ENCODE peak calls at places on chromosomes 5 and 9, in eight cellular contexts. H is psoas muscle, A is aorta, Z is upper lobe of right lung, E is lower lobe of right lung, G is right lobe of liver, D is HepG2, F is GM12878. T is an unnamed sample.

GRCh38 chr5:110346893-110347358 is 379.5 kb downstream of the TMEM232 start:
- ATAC-seq in G (peak; percentile 91), Z (no peak), F (no peak), H (no peak), A (no peak), E (no peak), D (peak; percentile 91), T (no peak)

GRCh38 chr5:109863752-109864151 is 174.0 kb downstream of the MAN2A1 start:
- ATAC-seq in D (no peak), H (no peak), E (no peak), F (no peak), A (no peak), G (no peak), Z (no peak), T (no peak)

GRCh38 chr5:78716221-78716620 is 67.6 kb upstream of the LHFPL2 start:
- ATAC-seq in A (no peak), E (no peak), G (no peak), F (no peak), Z (no peak), H (no peak), D (no peak), T (no peak)

GRCh38 chr9:17783227-17783626 is 204.4 kb downstream of the SH3GL2 start:
- ATAC-seq in G (no peak), H (no peak), Z (no peak), A (peak; percentile 48), E (no peak), D (no peak), F (no peak), T (no peak)

GRCh38 chr9:86940774-86941173 is 6.5 kb downstream of the GAS1 start:
- ATAC-seq in G (no peak), H (no peak), D (no peak), E (no peak), Z (no peak), A (no peak), F (no peak), T (no peak)

GRCh38 chr5:141919218-141920129 is 4.2 kb upstream of the DELE1 start:
- ATAC-seq in F (no peak), H (no peak), Z (no peak), G (peak; percentile 44), E (no peak), A (no peak), D (no peak), T (no peak)

GRCh38 chr5:176524138-176524537 is 13.1 kb downstream of the RNF44 start:
- ATAC-seq in F (no peak), E (no peak), A (no peak), H (no peak), Z (no peak), D (no peak), G (no peak), T (no peak)

GRCh38 chr9:108142504-108143201 is 653.1 kb upstream of the KLF4 start:
- ATAC-seq in G (peak; percentile 85), F (no peak), Z (peak; percentile 94), E (peak; percentile 91), A (peak; percentile 95), H (peak; percentile 97), D (peak; percentile 25), T (peak; percentile 99)

GRCh38 chr5:55919625-55920024 is 68.5 kb downstream of the IL31RA start:
- ATAC-seq in E (no peak), D (no peak), Z (no peak), A (no peak), H (no peak), F (peak; percentile 68), G (no peak), T (no peak)

GRCh38 chr5:67012241-67012640 is 184.4 kb downstream of the CD180 start:
- ATAC-seq in F (no peak), H (no peak), G (no peak), A (no peak), E (no peak), Z (no peak), D (no peak), T (no peak)

GRCh38 chr5:153321478-153321877 is 169.0 kb upstream of the GRIA1 start:
- ATAC-seq in Z (no peak), H (no peak), A (no peak), F (no peak), G (no peak), D (no peak), E (no peak), T (no peak)

GRCh38 chr5:142446131-142446959 is 121.5 kb upstream of the SPRY4 start:
- ATAC-seq in A (no peak), H (no peak), G (peak; percentile 42), Z (no peak), F (no peak), E (peak; percentile 51), D (peak; percentile 65), T (no peak)

GRCh38 chr5:10329808-10330481 is 22.2 kb upstream of the CMBL start:
- ATAC-seq in F (no peak), A (peak; percentile 58), D (no peak), E (peak; percentile 47), G (peak; percentile 59), H (peak; percentile 52), Z (peak; percentile 44), T (peak; percentile 81)

GRCh38 chr9:88198346-88198807 is 60.1 kb upstream of the SPATA31C2 start:
- ATAC-seq in D (no peak), E (no peak), G (no peak), Z (no peak), F (no peak), A (no peak), H (no peak), T (peak; percentile 63)

DNA sequence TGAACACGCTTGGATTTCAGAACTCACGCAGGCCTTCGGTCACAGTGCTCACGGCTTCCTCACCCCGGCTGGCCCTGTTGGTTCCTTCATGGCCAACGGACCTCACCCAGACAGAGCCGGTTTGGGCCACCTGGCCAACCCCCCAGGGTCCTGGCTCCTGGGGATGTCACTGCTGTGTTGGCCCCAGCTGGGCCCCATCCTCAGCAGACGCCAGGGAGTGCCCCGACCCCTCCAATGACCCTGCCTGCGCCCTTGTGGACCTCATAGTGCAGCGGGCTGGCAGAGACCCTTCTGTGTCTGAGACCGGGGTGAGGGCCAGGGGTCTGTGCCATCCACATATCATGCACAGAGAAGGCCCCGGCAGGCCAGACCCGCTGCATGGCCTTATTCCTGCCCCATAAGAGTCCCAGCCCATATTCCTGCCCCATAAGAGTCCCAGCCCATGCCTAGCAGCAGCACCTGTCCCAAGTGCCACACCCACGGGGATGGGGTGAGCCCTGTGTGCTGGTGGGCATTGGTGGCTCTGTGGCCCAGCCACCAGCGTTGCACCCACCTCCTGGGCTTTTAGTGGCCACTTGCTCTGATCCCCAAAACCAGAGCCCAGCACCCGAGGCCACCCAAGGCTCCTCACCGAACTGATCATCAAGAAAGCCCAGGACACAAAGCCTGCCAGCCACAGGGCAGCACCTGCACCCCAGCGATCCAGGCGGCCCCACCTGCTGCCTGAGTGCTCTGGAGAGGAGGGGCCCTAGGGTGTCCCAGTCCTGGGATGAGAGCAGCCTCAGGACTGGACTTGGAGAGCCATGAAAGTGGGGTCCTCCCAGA is 1.3 kb upstream of the LPCAT1 start:
- ATAC-seq in F (no peak), G (no peak), E (no peak), H (no peak), Z (no peak), A (peak; percentile 2), D (no peak), T (no peak)
- H3K4me3 ChIP-seq in F (peak overlapping the region; percentile 55), G (no peak overlapping the region), E (peak overlapping the region; percentile 68), H (no peak overlapping the region), Z (no peak overlapping the region), A (no peak overlapping the region), D (no peak overlapping the region), T (no peak overlapping the region)

GRCh38 chr9:83218411-83219090 is 155.6 kb upstream of the RASEF start:
- ATAC-seq in D (no peak), F (no peak), H (no peak), G (no peak), A (no peak), E (no peak), Z (no peak), T (no peak)
- H3K4me3 ChIP-seq in D (no peak overlapping the region), F (no peak overlapping the region), H (peak overlapping the region; percentile 73), G (no peak overlapping the region), A (no peak overlapping the region), E (peak overlapping the region; percentile 65), Z (peak overlapping the region; percentile 65), T (peak overlapping the region; percentile 61)

GRCh38 chr9:92313624-92314012 is 11.5 kb downstream of the NOL8 start:
- ATAC-seq in D (no peak), E (no peak), H (peak; percentile 85), Z (no peak), A (no peak), G (no peak), F (no peak), T (no peak)
- H3K4me3 ChIP-seq in D (no peak overlapping the region), E (no peak overlapping the region), H (peak overlapping the region; percentile 47), Z (no peak overlapping the region), A (no peak overlapping the region), G (no peak overlapping the region), F (no peak overlapping the region), T (no peak overlapping the region)

GRCh38 chr9:95077766-95078382 is 239.6 kb downstream of the FANCC start:
- ATAC-seq in A (no peak), E (no peak), H (no peak), Z (no peak), D (no peak), G (no peak), F (no peak), T (no peak)

GRCh38 chr9:95075700-95076099 is 241.8 kb downstream of the FANCC start:
- ATAC-seq in E (no peak), D (no peak), G (no peak), H (no peak), F (no peak), Z (no peak), A (no peak), T (no peak)

GRCh38 chr9:95078516-95078915 is 239.0 kb downstream of the FANCC start:
- ATAC-seq in Z (no peak), H (peak; percentile 2), E (peak; percentile 12), F (no peak), G (no peak), A (peak; percentile 2), D (no peak), T (no peak)

GRCh38 chr9:95076696-95077052 is 240.8 kb downstream of the FANCC start:
- ATAC-seq in G (peak; percentile 10), A (no peak), H (no peak), E (no peak), F (no peak), D (no peak), Z (no peak), T (no peak)

DNA sequence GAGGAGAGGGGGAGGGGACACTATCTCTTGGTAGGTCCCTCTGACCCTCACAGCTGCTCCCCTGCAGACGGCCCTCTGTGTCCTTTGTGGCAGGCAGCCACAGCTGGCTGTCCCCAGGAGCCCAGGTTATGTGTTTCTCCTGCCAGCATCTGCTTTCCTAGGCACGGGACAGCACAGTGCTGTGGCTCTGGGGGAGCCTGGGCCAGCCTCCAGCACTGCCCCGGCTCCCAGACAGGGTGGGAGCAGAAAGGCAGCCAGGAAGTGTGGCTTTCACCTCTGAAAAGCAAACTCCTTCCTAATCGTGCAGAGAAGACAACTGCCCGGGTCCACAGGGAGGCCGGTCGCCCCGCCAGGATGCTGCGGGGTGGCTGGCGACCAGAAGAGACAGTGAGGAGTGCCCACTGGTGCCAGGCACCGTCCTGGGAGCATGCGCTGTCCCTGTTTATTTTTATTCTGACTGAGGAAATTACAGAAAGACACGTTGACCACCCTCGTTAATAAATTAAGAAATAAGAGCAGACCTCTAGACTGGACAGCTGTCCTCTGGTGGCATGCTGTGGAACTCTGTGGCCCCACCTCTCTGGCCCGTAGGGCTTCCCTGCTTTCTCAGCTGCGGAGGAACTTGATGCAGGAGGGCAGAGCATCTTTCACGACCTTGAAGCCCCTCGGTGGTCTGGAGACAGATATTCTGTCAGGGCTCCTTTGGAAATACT is 240.3 kb downstream of the FANCC start:
- ATAC-seq in E (no peak), D (no peak), A (peak; percentile 14), F (no peak), Z (no peak), G (peak; percentile 15), H (peak; percentile 14), T (no peak)
- H3K4me3 ChIP-seq in E (no peak overlapping the region), D (no peak overlapping the region), A (no peak overlapping the region), F (no peak overlapping the region), Z (no peak overlapping the region), G (no peak overlapping the region), H (no peak overlapping the region), T (peak overlapping the region; percentile 14)

GRCh38 chr5:53643445-53643844 is 83.0 kb downstream of the NDUFS4 start:
- ATAC-seq in Z (peak; percentile 93), G (no peak), H (peak; percentile 40), F (no peak), A (no peak), E (peak; percentile 94), D (no peak), T (no peak)
- H3K4me3 ChIP-seq in Z (no peak overlapping the region), G (no peak overlapping the region), H (no peak overlapping the region), F (no peak overlapping the region), A (no peak overlapping the region), E (no peak overlapping the region), D (no peak overlapping the region), T (no peak overlapping the region)